ENCODE peak calls at places on chromosomes 5 and 9, in seven cellular contexts. H is foreskin fibroblast; G is activated CD4-positive, alpha-beta T cell treated with anti-CD3 and anti-CD28 coated beads for 24 hours; L is HFFc6; U is AG20443; T is progenitor cell of endocrine pancreas; C is ovary. P is an unnamed sample.

GRCh38 chr5:79689541-79690466 is at the start of gene CMYA5:
- DNase-seq in H (peak; percentile 35), T (peak; percentile 19), C (peak; percentile 78), G (no peak), U (peak; percentile 61), L (no peak), P (peak; percentile 69)

GRCh38 chr9:38362912-38363588 is 29.5 kb upstream of the ALDH1B1 start:
- DNase-seq in H (peak; percentile 70), U (peak; percentile 82), G (no peak), L (peak; percentile 69), T (no peak), C (peak; percentile 54), P (no peak)

GRCh38 chr5:33827885-33828284 is 63.9 kb downstream of the ADAMTS12 start:
- DNase-seq in U (no peak), H (no peak), G (no peak), C (no peak), L (peak; percentile 69), T (no peak), P (no peak)

GRCh38 chr9:111147021-111147420 is 108.8 kb upstream of the LPAR1 start:
- DNase-seq in G (no peak), U (no peak), T (no peak), C (no peak), L (no peak), H (no peak), P (no peak)

GRCh38 chr9:133151041-133151440 is 12.7 kb downstream of the GBGT1 start:
- DNase-seq in L (no peak), H (no peak), G (no peak), T (no peak), U (no peak), C (no peak), P (no peak)

GRCh38 chr9:105510024-105510423 is 47.9 kb upstream of the FKTN start:
- DNase-seq in G (no peak), U (peak; percentile 58), H (peak; percentile 47), T (no peak), C (no peak), L (peak; percentile 79), P (no peak)

GRCh38 chr5:54795284-54795683 is 190.1 kb downstream of the ESM1 start:
- DNase-seq in G (no peak), H (no peak), L (no peak), T (no peak), U (no peak), C (no peak), P (no peak)

GRCh38 chr9:23754551-23754950 is 71.5 kb downstream of the ELAVL2 start:
- DNase-seq in C (no peak), L (no peak), U (no peak), H (no peak), T (no peak), G (no peak), P (no peak)

GRCh38 chr9:131180454-131180853 is 55.1 kb downstream of the NUP214 start:
- DNase-seq in L (peak; percentile 96), T (no peak), G (no peak), U (peak; percentile 89), H (peak; percentile 79), C (no peak), P (no peak)

GRCh38 chr5:17185776-17186175 is 31.7 kb upstream of the BASP1 start:
- DNase-seq in L (peak; percentile 89), C (peak; percentile 59), U (peak; percentile 84), G (no peak), H (peak; percentile 86), T (no peak), P (no peak)

GRCh38 chr9:91253488-91253887 is 108.2 kb downstream of the AUH start:
- DNase-seq in T (no peak), L (peak; percentile 10), C (no peak), U (no peak), G (no peak), H (no peak), P (no peak)

GRCh38 chr5:110625376-110625999 is 101.0 kb downstream of the TMEM232 start:
- DNase-seq in U (peak; percentile 21), C (no peak), G (no peak), L (peak; percentile 13), T (no peak), H (peak; percentile 7), P (no peak)

GRCh38 chr9:113719919-113720318 is 156.2 kb upstream of the ZNF618 start:
- DNase-seq in T (no peak), L (no peak), H (no peak), G (no peak), U (no peak), C (no peak), P (peak; percentile 31)

GRCh38 chr5:2752875-2753435 is 1.5 kb upstream of the IRX2 start:
- DNase-seq in H (no peak), G (no peak), U (peak; percentile 45), C (no peak), L (no peak), T (no peak), P (no peak)

GRCh38 chr5:135745897-135746500 is 88.5 kb upstream of the SLC25A48 start:
- DNase-seq in C (no peak), T (no peak), L (no peak), G (no peak), U (no peak), H (no peak), P (no peak)

GRCh38 chr5:173198049-173198448 is 37.0 kb downstream of the NKX2-5 start:
- DNase-seq in H (no peak), L (no peak), C (no peak), U (peak; percentile 49), T (no peak), G (no peak), P (no peak)

P was measured in type B pancreatic cell.